ENCODE peak calls at places on chromosomes 7 and 10, in nine cellular contexts. D, S, E, H, Q, M, C, G and I are unnamed samples.

GRCh38 chr7:40546616-40547501 is 412.1 kb downstream of the SUGCT start:
- DNase-seq in D (no peak), S (no peak), E (no peak), H (no peak), Q (no peak), M (no peak), C (no peak), G (no peak), I (no peak)

GRCh38 chr7:74029991-74030415 is 2.0 kb downstream of the ELN start:
- DNase-seq in D (no peak), S (peak), E (no peak), H (no peak), Q (no peak), M (no peak), C (no peak), G (no peak), I (no peak)

GRCh38 chr10:63711361-63711760 is 190.2 kb downstream of the REEP3 start:
- DNase-seq in D (no peak), S (no peak), E (no peak), H (peak), Q (no peak), M (no peak), C (no peak), G (peak), I (no peak)

GRCh38 chr7:66099551-66100407 is 14.9 kb upstream of the CRCP start:
- DNase-seq in D (peak), S (peak), E (peak), H (peak), Q (peak), M (peak), C (peak), G (peak), I (no peak)

GRCh38 chr7:68146970-68147369 is 1150.3 kb downstream of the TYW1 start:
- DNase-seq in D (no peak), S (no peak), E (no peak), H (no peak), Q (no peak), M (no peak), C (no peak), G (no peak), I (no peak)

GRCh38 chr10:128869101-128869712 is 597.8 kb upstream of the MGMT start:
- DNase-seq in D (no peak), S (no peak), E (no peak), H (no peak), Q (no peak), M (no peak), C (no peak), G (no peak), I (no peak)

GRCh38 chr10:110141747-110142625 is 65.4 kb upstream of the MXI1 start:
- DNase-seq in D (no peak), S (no peak), E (peak), H (peak), Q (no peak), M (no peak), C (no peak), G (peak), I (no peak)

GRCh38 chr10:124650820-124651401 is 93.3 kb downstream of the FAM53B start:
- DNase-seq in D (peak), S (no peak), E (no peak), H (peak), Q (peak), M (no peak), C (peak), G (no peak), I (no peak)

GRCh38 chr7:40299097-40299496 is 164.3 kb downstream of the SUGCT start:
- DNase-seq in D (no peak), S (no peak), E (peak), H (no peak), Q (no peak), M (no peak), C (no peak), G (no peak), I (peak)

GRCh38 chr7:157825325-157825724 is 488.5 kb downstream of the DNAJB6 start:
- DNase-seq in D (no peak), S (no peak), E (no peak), H (no peak), Q (no peak), M (no peak), C (no peak), G (no peak), I (peak)

GRCh38 chr7:112038353-112038752 is 167.8 kb downstream of the DOCK4 start:
- DNase-seq in D (no peak), S (no peak), E (no peak), H (no peak), Q (no peak), M (no peak), C (no peak), G (no peak), I (no peak)

GRCh38 chr10:19654576-19654975 is 161.7 kb upstream of the PLXDC2 start:
- DNase-seq in D (no peak), S (no peak), E (no peak), H (no peak), Q (no peak), M (no peak), C (no peak), G (no peak), I (no peak)

GRCh38 chr10:6014241-6014761 is 37.0 kb upstream of the IL15RA start:
- DNase-seq in D (peak), S (peak), E (peak), H (no peak), Q (peak), M (peak), C (peak), G (peak), I (peak)

GRCh38 chr7:37421820-37422219 is 26.8 kb downstream of the ELMO1 start:
- DNase-seq in D (no peak), S (no peak), E (no peak), H (no peak), Q (no peak), M (no peak), C (no peak), G (no peak), I (no peak)

GRCh38 chr7:41835977-41836530 is 133.2 kb upstream of the INHBA start:
- DNase-seq in D (no peak), S (no peak), E (no peak), H (no peak), Q (no peak), M (no peak), C (no peak), G (no peak), I (no peak)

GRCh38 chr10:76649723-76650127 is 987.9 kb downstream of the KCNMA1 start:
- DNase-seq in D (no peak), S (no peak), E (no peak), H (no peak), Q (no peak), M (no peak), C (no peak), G (peak), I (peak)

GRCh38 chr10:87916515-87916914 is 53.1 kb downstream of the PTEN start:
- DNase-seq in D (no peak), S (no peak), E (no peak), H (no peak), Q (no peak), M (no peak), C (no peak), G (no peak), I (no peak)

GRCh38 chr7:10908600-10908999 is 65.1 kb upstream of the PHF14 start:
- DNase-seq in D (no peak), S (no peak), E (no peak), H (no peak), Q (no peak), M (no peak), C (no peak), G (no peak), I (no peak)

GRCh38 chr7:54336800-54337199 is 205.4 kb upstream of the VSTM2A start:
- DNase-seq in D (no peak), S (no peak), E (no peak), H (no peak), Q (no peak), M (no peak), C (no peak), G (no peak), I (no peak)

GRCh38 chr10:120729508-120729907 is 121.7 kb upstream of the WDR11 start:
- DNase-seq in D (no peak), S (peak), E (no peak), H (no peak), Q (no peak), M (no peak), C (no peak), G (no peak), I (no peak)

GRCh38 chr10:17668435-17669184 is 24.7 kb downstream of the STAM start:
- DNase-seq in D (no peak), S (no peak), E (no peak), H (no peak), Q (no peak), M (no peak), C (no peak), G (no peak), I (no peak)

GRCh38 chr10:17644485-17644964 is 574 bp downstream of the STAM start:
- DNase-seq in D (peak), S (no peak), E (peak), H (no peak), Q (no peak), M (no peak), C (peak), G (no peak), I (no peak)

GRCh38 chr7:107579881-107580715 is at the start of gene BCAP29:
- DNase-seq in D (peak), S (peak), E (peak), H (peak), Q (peak), M (peak), C (peak), G (peak), I (peak)

GRCh38 chr10:24826022-24826421 is 102.3 kb upstream of the ARHGAP21 start:
- DNase-seq in D (no peak), S (no peak), E (no peak), H (no peak), Q (no peak), M (no peak), C (no peak), G (no peak), I (no peak)

GRCh38 chr7:26688936-26689506 is 175.4 kb downstream of the SKAP2 start:
- DNase-seq in D (no peak), S (no peak), E (peak), H (no peak), Q (no peak), M (no peak), C (no peak), G (no peak), I (no peak)

GRCh38 chr7:81462672-81463071 is 307.2 kb downstream of the HGF start:
- DNase-seq in D (no peak), S (no peak), E (no peak), H (no peak), Q (no peak), M (no peak), C (no peak), G (no peak), I (no peak)

GRCh38 chr10:71316786-71317160 is 2.3 kb upstream of the SLC29A3 start:
- DNase-seq in D (no peak), S (no peak), E (no peak), H (no peak), Q (no peak), M (no peak), C (no peak), G (no peak), I (no peak)

GRCh38 chr7:102875700-102876192 is 37.1 kb upstream of the LRRC17 start:
- DNase-seq in D (no peak), S (no peak), E (no peak), H (no peak), Q (peak), M (no peak), C (peak), G (no peak), I (peak)

GRCh38 chr10:484441-484924 is 205.0 kb downstream of the DIP2C start:
- DNase-seq in D (no peak), S (peak), E (peak), H (no peak), Q (peak), M (no peak), C (no peak), G (no peak), I (peak)